ENCODE peak calls at places on chromosome 22, in five cellular contexts. One of them, this sample, is unnamed. For H3K4me1, the result is how much of the 10 kb centered on the place peaks cover.

GRCh38 chr22:35995772-35996171 is 32.9 kb downstream of the RBFOX2 start:
- DNase-seq in heart left ventricle: peak
- DNase-seq in A549: no peak
- DNase-seq in CD4-positive, CD25-positive, alpha-beta regulatory T cell: no peak
- DNase-seq in cardiac muscle cell: no peak
- DNase-seq in this sample: no peak

GRCh38 chr22:23225724-23226496 is 45.6 kb downstream of the BCR start:
- DNase-seq in cardiac muscle cell: no peak
- DNase-seq in CD4-positive, CD25-positive, alpha-beta regulatory T cell: peak
- DNase-seq in A549: peak
- DNase-seq in heart left ventricle: peak
- DNase-seq in this sample: peak

GRCh38 chr22:28141614-28142013 is 222.6 kb upstream of the PITPNB start:
- DNase-seq in CD4-positive, CD25-positive, alpha-beta regulatory T cell: no peak
- DNase-seq in cardiac muscle cell: no peak
- DNase-seq in heart left ventricle: no peak
- DNase-seq in A549: no peak
- DNase-seq in this sample: no peak

GRCh38 chr22:24947881-24948280 is 1.4 kb upstream of the LHFPL7 start:
- DNase-seq in heart left ventricle: no peak
- DNase-seq in A549: no peak
- DNase-seq in CD4-positive, CD25-positive, alpha-beta regulatory T cell: no peak
- DNase-seq in cardiac muscle cell: no peak
- DNase-seq in this sample: no peak

GRCh38 chr22:38034278-38034882 is 22.8 kb upstream of the PICK1 start:
- DNase-seq in heart left ventricle: peak
- DNase-seq in A549: peak
- DNase-seq in cardiac muscle cell: peak
- DNase-seq in CD4-positive, CD25-positive, alpha-beta regulatory T cell: no peak
- DNase-seq in this sample: no peak

GRCh38 chr22:24427500-24428164 is at the start of gene ADORA2A:
- DNase-seq in CD4-positive, CD25-positive, alpha-beta regulatory T cell: peak
- DNase-seq in A549: no peak
- DNase-seq in heart left ventricle: no peak
- DNase-seq in cardiac muscle cell: no peak
- DNase-seq in this sample: peak

GRCh38 chr22:39471421-39472141 is 14.8 kb downstream of the MGAT3 start:
- DNase-seq in heart left ventricle: peak
- DNase-seq in cardiac muscle cell: peak
- DNase-seq in A549: no peak
- DNase-seq in CD4-positive, CD25-positive, alpha-beta regulatory T cell: no peak
- DNase-seq in this sample: no peak

GRCh38 chr22:17628304-17629166 is at the start of gene ATP6V1E1:
- DNase-seq in cardiac muscle cell: peak
- DNase-seq in A549: peak
- DNase-seq in heart left ventricle: peak
- DNase-seq in CD4-positive, CD25-positive, alpha-beta regulatory T cell: peak
- DNase-seq in this sample: peak

GRCh38 chr22:41302016-41302767 is 867 bp downstream of the ZC3H7B start:
- DNase-seq in cardiac muscle cell: peak
- DNase-seq in CD4-positive, CD25-positive, alpha-beta regulatory T cell: no peak
- DNase-seq in A549: no peak
- DNase-seq in heart left ventricle: peak
- DNase-seq in this sample: no peak

GRCh38 chr22:44143596-44143995 is 37.1 kb upstream of the PARVG start:
- DNase-seq in heart left ventricle: no peak
- DNase-seq in cardiac muscle cell: no peak
- DNase-seq in A549: no peak
- DNase-seq in CD4-positive, CD25-positive, alpha-beta regulatory T cell: no peak
- DNase-seq in this sample: no peak

GRCh38 chr22:27387561-27387960 is 414.0 kb downstream of the MN1 start:
- DNase-seq in CD4-positive, CD25-positive, alpha-beta regulatory T cell: no peak
- DNase-seq in heart left ventricle: no peak
- DNase-seq in A549: no peak
- DNase-seq in cardiac muscle cell: no peak
- DNase-seq in this sample: no peak

DNA sequence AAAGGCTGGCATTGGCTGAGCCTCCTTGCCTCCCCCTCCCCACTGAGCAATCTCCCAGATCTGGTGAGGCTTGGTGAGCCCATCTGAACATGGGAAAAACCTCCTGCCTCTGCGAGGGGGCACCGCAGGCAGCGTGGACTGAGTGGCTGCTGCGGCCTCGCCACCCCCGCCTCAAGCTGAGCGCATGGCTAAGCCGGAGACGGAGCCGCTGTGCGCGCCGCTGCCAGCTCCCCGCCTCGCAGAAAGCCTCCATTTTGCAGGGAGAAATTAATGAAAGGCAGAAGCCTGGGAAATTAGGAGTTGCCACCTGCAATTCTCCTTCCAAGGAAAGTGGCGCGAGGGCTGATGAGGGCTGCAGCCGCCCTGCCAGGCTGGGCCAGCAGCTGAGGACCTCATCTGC is 35.5 kb upstream of the TCF20 start:
- DNase-seq in CD4-positive, CD25-positive, alpha-beta regulatory T cell: no peak
- DNase-seq in A549: no peak
- DNase-seq in heart left ventricle: no peak
- DNase-seq in cardiac muscle cell: no peak
- DNase-seq in this sample: peak
- H3K27ac ChIP-seq in CD4-positive, CD25-positive, alpha-beta regulatory T cell: no peak
- H3K27ac ChIP-seq in A549: no peak
- H3K27ac ChIP-seq in heart left ventricle: no peak
- H3K27ac ChIP-seq in cardiac muscle cell: no peak
- H3K27ac ChIP-seq in this sample: no peak

DNA sequence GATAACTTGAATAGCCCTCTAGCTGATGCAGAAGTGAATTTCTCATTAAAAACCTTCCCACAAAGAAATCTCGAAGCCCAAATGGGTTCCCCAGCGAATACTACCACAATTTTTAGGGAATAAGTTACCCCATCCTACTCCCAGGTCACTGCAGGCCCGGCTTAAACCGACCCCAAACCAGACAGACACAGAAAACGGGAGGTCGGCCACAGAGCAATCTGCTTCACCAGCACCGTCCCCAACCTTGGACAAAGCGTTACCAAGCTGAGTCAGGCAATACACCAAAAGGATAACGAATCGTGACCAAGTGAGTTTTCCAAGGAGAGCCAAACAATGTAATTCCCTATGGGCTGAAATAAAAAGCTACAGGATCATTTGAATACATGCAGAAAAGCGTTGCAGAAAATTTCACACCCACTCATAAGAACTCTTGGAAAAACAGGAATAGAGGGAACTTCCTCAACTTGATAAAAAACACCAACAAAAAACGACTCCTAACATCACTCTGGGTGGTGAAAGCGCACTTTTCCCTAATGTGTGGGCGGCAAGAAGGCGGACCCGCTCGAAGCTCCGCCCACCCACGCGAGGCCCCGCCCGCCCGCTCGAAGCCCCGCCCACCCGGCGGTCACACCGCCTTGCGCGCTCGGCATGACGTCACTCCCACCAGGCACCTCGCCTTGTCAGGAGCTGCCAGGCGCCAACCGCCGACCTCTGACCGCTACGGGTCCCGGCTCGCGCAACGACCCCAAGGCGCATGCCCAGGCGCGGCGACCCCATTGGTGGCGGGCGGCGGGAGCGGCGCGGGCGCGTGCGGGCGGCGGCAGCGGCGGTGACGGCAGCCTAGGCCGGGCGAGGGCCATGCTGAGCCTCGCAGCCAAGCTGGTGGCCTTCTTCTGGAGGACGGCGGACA is at the start of gene MOV10L1:
- DNase-seq in cardiac muscle cell: no peak
- DNase-seq in A549: no peak
- DNase-seq in CD4-positive, CD25-positive, alpha-beta regulatory T cell: no peak
- DNase-seq in heart left ventricle: no peak
- DNase-seq in this sample: no peak
- H3K4me3 ChIP-seq in cardiac muscle cell: no peak
- H3K4me3 ChIP-seq in A549: no peak
- H3K4me3 ChIP-seq in CD4-positive, CD25-positive, alpha-beta regulatory T cell: no peak
- H3K4me3 ChIP-seq in heart left ventricle: no peak
- H3K4me3 ChIP-seq in this sample: no peak

DNA sequence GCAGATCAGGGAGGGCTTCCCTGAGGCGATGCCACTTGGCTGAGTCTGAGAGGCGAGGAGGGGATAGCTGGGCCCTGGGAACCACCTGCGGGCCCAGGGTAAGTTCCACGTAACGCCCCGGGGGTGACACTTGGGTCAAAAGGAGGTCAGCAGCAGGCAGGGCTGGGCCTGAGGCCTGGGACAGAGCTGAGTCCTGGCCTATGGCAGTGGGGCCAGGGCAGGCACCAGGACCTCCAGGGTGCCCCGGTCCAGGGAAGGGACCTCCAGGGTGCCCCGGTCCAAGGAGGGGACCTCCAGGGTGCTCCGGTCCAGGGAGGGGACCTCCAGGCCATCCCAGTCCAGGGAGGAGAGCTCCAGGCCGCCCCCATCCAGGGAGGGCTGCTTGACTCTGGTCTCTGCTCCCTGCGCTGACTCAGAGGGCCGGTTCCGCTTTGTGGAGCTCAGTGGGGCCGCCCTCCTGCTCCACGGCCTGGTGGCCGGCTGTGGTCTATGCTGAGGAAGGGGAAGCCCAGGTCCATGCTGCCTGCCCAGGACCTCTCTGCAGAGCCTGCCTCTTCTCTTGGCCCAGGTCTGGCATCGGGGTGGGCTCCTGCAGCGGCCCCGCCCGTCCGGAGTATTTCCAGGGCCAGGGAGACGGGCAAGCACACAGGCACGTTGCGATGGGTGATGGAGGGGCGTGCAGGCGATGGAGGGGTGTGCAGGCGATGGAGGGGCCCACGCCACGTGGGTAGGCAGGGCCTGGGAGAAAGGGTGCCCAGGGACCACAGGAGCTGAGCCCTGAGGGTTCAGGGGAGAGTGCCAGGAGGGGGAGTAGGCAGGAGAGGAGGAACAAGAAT is 19.5 kb upstream of the WNT7B start:
- DNase-seq in cardiac muscle cell: no peak
- DNase-seq in A549: no peak
- DNase-seq in heart left ventricle: peak
- DNase-seq in CD4-positive, CD25-positive, alpha-beta regulatory T cell: no peak
- DNase-seq in this sample: no peak
- H3K4me1 ChIP-seq in cardiac muscle cell: under half
- H3K4me1 ChIP-seq in A549: under half
- H3K4me1 ChIP-seq in heart left ventricle: half or more
- H3K4me1 ChIP-seq in CD4-positive, CD25-positive, alpha-beta regulatory T cell: under half
- H3K4me1 ChIP-seq in this sample: under half

GRCh38 chr22:31082606-31083376 is 1.7 kb downstream of the SMTN start:
- DNase-seq in A549: peak
- DNase-seq in heart left ventricle: peak
- DNase-seq in cardiac muscle cell: peak
- DNase-seq in CD4-positive, CD25-positive, alpha-beta regulatory T cell: peak
- DNase-seq in this sample: no peak
- H3K27ac ChIP-seq in A549: peak
- H3K27ac ChIP-seq in heart left ventricle: peak
- H3K27ac ChIP-seq in cardiac muscle cell: no peak
- H3K27ac ChIP-seq in CD4-positive, CD25-positive, alpha-beta regulatory T cell: no peak
- H3K27ac ChIP-seq in this sample: no peak

DNA sequence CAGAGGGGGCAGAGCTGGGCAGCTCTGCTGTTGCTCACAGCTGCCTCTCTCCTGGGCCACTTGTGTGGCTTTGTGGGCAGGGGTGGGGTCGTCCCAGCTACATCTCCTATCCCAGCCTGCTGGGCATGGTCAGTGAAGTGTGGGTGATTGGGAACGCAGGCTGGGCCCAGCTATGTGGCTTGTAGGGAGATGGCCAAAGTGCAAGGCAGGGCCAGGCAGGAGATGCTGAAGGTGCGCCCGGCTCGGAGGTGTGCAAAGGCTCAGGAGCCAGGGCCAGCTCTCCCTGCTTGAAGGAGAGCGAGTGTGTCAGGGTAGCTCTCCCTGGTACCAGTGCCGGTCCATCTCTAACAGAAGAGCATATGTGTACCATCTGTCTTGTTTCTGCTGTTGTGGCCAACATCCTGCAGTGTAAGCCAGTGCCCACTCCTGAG is 8.4 kb upstream of the RANBP1 start:
- DNase-seq in CD4-positive, CD25-positive, alpha-beta regulatory T cell: no peak
- DNase-seq in heart left ventricle: no peak
- DNase-seq in cardiac muscle cell: no peak
- DNase-seq in A549: no peak
- DNase-seq in this sample: no peak
- H3K4me3 ChIP-seq in CD4-positive, CD25-positive, alpha-beta regulatory T cell: no peak
- H3K4me3 ChIP-seq in heart left ventricle: no peak
- H3K4me3 ChIP-seq in cardiac muscle cell: no peak
- H3K4me3 ChIP-seq in A549: no peak
- H3K4me3 ChIP-seq in this sample: no peak

This sample was measured in CD4-positive, alpha-beta memory T cell.